ENCODE peak calls at places on chromosomes 1 and 21, in five cellular contexts. V, Y, D, B and A are unnamed samples.

GRCh38 chr1:115198938-115199337 is 109.6 kb upstream of the TSPAN2 start:
- DNase-seq in V (no peak), Y (no peak), D (no peak), B (no peak), A (no peak)

GRCh38 chr1:198128528-198128927 is 28.3 kb upstream of the NEK7 start:
- DNase-seq in V (no peak), Y (no peak), D (no peak), B (no peak), A (no peak)

GRCh38 chr1:26285366-26286063 is 5.6 kb downstream of the SH3BGRL3 start:
- DNase-seq in V (peak; percentile 66), Y (no peak), D (no peak), B (peak; percentile 50), A (peak; percentile 49)

GRCh38 chr1:211468595-211468994 is 23.4 kb downstream of the RD3 start:
- DNase-seq in V (peak; percentile 49), Y (no peak), D (no peak), B (peak; percentile 68), A (no peak)

GRCh38 chr1:26724938-26725337 is 29.1 kb downstream of the ARID1A start:
- DNase-seq in V (no peak), Y (no peak), D (no peak), B (no peak), A (no peak)

GRCh38 chr1:244242446-244242845 is 191.4 kb downstream of the ZBTB18 start:
- DNase-seq in V (no peak), Y (no peak), D (no peak), B (no peak), A (no peak)

GRCh38 chr1:156608036-156608674 is 6.9 kb upstream of the GPATCH4 start:
- DNase-seq in V (no peak), Y (peak; percentile 48), D (peak; percentile 72), B (no peak), A (no peak)

GRCh38 chr21:42365770-42366169 is 565 bp downstream of the TFF1 start:
- DNase-seq in V (no peak), Y (no peak), D (no peak), B (no peak), A (no peak)

GRCh38 chr1:30087465-30087864 is 635.9 kb downstream of the MATN1 start:
- DNase-seq in V (no peak), Y (no peak), D (no peak), B (peak; percentile 35), A (no peak)

GRCh38 chr1:5920201-5920600 is 72.0 kb downstream of the NPHP4 start:
- DNase-seq in V (no peak), Y (no peak), D (no peak), B (no peak), A (peak; percentile 33)

GRCh38 chr1:245837741-245838140 is 669.3 kb downstream of the SMYD3 start:
- DNase-seq in V (no peak), Y (no peak), D (no peak), B (no peak), A (no peak)

GRCh38 chr1:181190362-181191035 is 102.0 kb downstream of the IER5 start:
- DNase-seq in V (no peak), Y (no peak), D (no peak), B (no peak), A (no peak)
- H3K4me3 ChIP-seq in V (peak overlapping the region; percentile 43), Y (peak overlapping the region; percentile 31), D (no peak overlapping the region), B (no peak overlapping the region), A (no peak overlapping the region)

DNA sequence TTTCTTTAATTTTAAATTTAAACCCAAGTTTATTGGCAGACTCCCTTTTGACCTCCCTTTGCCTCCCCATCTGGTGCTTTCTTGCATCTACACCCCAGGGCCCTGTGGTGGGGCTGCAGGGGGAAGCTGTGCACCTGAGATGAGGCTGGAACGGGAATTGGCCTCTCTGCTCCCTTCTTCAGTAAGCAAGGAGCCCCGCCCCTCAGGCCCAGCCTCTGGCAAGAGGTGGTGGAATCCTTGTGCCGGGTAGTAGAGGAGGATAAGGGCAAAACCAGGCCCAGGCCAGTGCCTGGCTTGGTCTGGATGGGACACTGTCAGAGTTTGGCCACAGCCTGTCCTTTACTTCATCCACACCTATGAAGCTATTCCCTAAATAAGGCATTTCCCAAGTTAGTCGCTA is 25.1 kb downstream of the ATP8B2 start:
- DNase-seq in V (no peak), Y (peak; percentile 52), D (peak; percentile 42), B (no peak), A (no peak)
- H3K27ac ChIP-seq in V (no peak overlapping the region), Y (peak overlapping the region; percentile 84), D (no peak overlapping the region), B (no peak overlapping the region), A (no peak overlapping the region)

GRCh38 chr1:111179968-111180533 is 20.4 kb downstream of the DENND2D start:
- DNase-seq in V (no peak), Y (no peak), D (no peak), B (no peak), A (no peak)
- H3K36me3 ChIP-seq in V (peaks cover 81% of the 10 kb centered on the region), Y (peaks cover 63% of the 10 kb centered on the region), D (peaks cover 19% of the 10 kb centered on the region), B (no peaks in the 10 kb centered on the region), A (no peaks in the 10 kb centered on the region)

DNA sequence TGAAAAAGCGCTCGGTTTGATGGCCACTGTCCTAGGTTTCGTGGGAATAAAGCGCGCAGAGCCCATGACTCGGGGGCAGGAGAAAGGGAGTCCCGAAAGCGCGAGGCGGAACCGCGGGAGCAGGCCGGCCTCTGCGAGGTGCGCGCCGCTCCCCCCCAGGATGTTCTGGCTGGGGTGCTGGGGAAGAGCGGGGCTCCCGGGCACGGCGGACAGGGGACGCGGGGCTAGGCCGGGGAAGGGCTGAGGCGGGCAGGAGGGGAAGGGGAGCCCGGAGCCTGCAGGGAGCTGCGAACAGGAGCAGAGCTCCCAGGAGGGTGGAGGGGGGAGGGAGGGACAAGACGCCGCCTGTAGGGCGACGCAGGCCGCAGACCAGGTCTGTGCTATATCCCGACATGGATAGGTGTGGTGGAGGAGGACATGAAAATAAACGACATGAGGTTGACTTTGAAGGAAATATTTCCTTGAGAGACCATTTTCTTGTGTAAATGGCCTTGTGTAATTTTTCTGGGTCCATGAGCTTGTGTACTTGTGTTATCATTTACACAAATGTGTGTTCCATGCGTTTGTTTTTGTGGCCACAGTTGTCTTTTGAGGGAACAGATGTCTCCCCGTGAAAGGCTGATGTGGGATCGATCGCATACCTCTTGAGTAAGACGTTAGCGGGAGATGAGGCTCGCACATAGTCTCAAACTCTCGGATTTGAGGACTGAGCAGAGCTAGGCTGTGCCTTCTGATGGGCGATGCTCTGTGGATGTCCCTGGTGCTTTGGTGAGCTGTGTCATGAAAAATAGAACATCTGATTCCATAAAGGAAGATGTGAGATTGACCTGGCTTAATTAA is 1.3 kb downstream of the PCNT start:
- DNase-seq in V (peak; percentile 35), Y (peak; percentile 37), D (peak; percentile 56), B (peak; percentile 59), A (peak; percentile 60)
- H3K4me3 ChIP-seq in V (peak overlapping the region; percentile 77), Y (peak overlapping the region; percentile 97), D (peak overlapping the region; percentile 73), B (peak overlapping the region; percentile 67), A (peak overlapping the region; percentile 100)

GRCh38 chr1:178057863-178058576 is 35.9 kb upstream of the RASAL2 start:
- DNase-seq in V (peak; percentile 44), Y (no peak), D (no peak), B (no peak), A (peak; percentile 31)

GRCh38 chr1:178052650-178053461 is 41.0 kb upstream of the RASAL2 start:
- DNase-seq in V (no peak), Y (no peak), D (no peak), B (no peak), A (no peak)

GRCh38 chr1:178057131-178057765 is 36.7 kb upstream of the RASAL2 start:
- DNase-seq in V (no peak), Y (no peak), D (no peak), B (no peak), A (peak; percentile 23)

GRCh38 chr1:178055093-178055492 is 38.8 kb upstream of the RASAL2 start:
- DNase-seq in V (peak; percentile 35), Y (no peak), D (no peak), B (peak; percentile 70), A (peak; percentile 49)

GRCh38 chr1:178055779-178056471 is 38.0 kb upstream of the RASAL2 start:
- DNase-seq in V (no peak), Y (peak; percentile 32), D (no peak), B (peak; percentile 64), A (no peak)
- H3K27ac ChIP-seq in V (peak overlapping the region; percentile 31), Y (peak overlapping the region; percentile 54), D (no peak overlapping the region), B (no peak overlapping the region), A (no peak overlapping the region)